ENCODE peak calls at places on chromosomes 1 and 21, in nine cellular contexts. U is AG08395, V is nucleus accumbens, F is epithelial cell of esophagus, Y is T-helper 2 cell, L is left cardiac atrium, T is T-cell, M is T47D, N is NCI-H1694 treated with DMSO at 0.1 percent for 48 hours. D is an unnamed sample.

GRCh38 chr1:67755619-67756018 is 70.6 kb downstream of the GADD45A start:
- DNase-seq in U (no peak), V (no peak), F (no peak), Y (no peak), L (no peak), T (no peak), M (no peak), N (no peak), D (no peak)

GRCh38 chr1:9100471-9101043 is 28.3 kb downstream of the GPR157 start:
- DNase-seq in U (no peak), V (no peak), F (no peak), Y (no peak), L (no peak), T (no peak), M (no peak), N (no peak), D (no peak)

GRCh38 chr1:232568906-232569305 is 61.0 kb downstream of the SIPA1L2 start:
- DNase-seq in U (no peak), V (no peak), F (no peak), Y (no peak), L (no peak), T (no peak), M (no peak), N (no peak), D (no peak)

GRCh38 chr21:37257967-37258877 is 8.9 kb downstream of the VPS26C start:
- DNase-seq in U (peak; percentile 52), V (peak; percentile 62), F (peak; percentile 83), Y (peak; percentile 90), L (peak; percentile 62), T (peak; percentile 56), M (peak; percentile 89), N (peak; percentile 69), D (peak; percentile 75)

GRCh38 chr1:205188132-205188531 is 23.4 kb downstream of the DSTYK start:
- DNase-seq in U (no peak), V (no peak), F (peak; percentile 75), Y (no peak), L (no peak), T (no peak), M (peak; percentile 17), N (peak; percentile 26), D (no peak)

GRCh38 chr1:995665-996633 is 3.9 kb downstream of the HES4 start:
- DNase-seq in U (no peak), V (no peak), F (peak; percentile 44), Y (no peak), L (no peak), T (no peak), M (peak; percentile 48), N (no peak), D (no peak)

GRCh38 chr1:205351984-205352713 is 4.6 kb downstream of the KLHDC8A start:
- DNase-seq in U (no peak), V (no peak), F (peak; percentile 76), Y (no peak), L (no peak), T (no peak), M (no peak), N (peak; percentile 98), D (no peak)

GRCh38 chr21:42222821-42223390 is 4.0 kb downstream of the ABCG1 start:
- DNase-seq in U (no peak), V (no peak), F (no peak), Y (no peak), L (no peak), T (no peak), M (no peak), N (no peak), D (no peak)

GRCh38 chr21:28975401-28975800 is 17.3 kb downstream of the LTN1 start:
- DNase-seq in U (peak; percentile 49), V (no peak), F (no peak), Y (no peak), L (no peak), T (no peak), M (no peak), N (no peak), D (no peak)

GRCh38 chr1:41418868-41419583 is 57.8 kb downstream of the FOXO6 start:
- DNase-seq in U (peak; percentile 96), V (no peak), F (peak; percentile 97), Y (no peak), L (peak; percentile 90), T (no peak), M (peak; percentile 92), N (no peak), D (no peak)

GRCh38 chr1:19710825-19711611 is 46.3 kb downstream of the HTR6 start:
- DNase-seq in U (no peak), V (no peak), F (no peak), Y (peak; percentile 77), L (no peak), T (no peak), M (no peak), N (no peak), D (no peak)

GRCh38 chr1:34547043-34547674 is 207.7 kb upstream of the GJB5 start:
- DNase-seq in U (no peak), V (no peak), F (peak; percentile 36), Y (no peak), L (no peak), T (no peak), M (peak; percentile 4), N (no peak), D (no peak)

GRCh38 chr1:64246294-64246917 is 43.0 kb downstream of the UBE2U start:
- DNase-seq in U (peak; percentile 53), V (no peak), F (peak; percentile 45), Y (peak; percentile 33), L (no peak), T (no peak), M (peak; percentile 28), N (peak; percentile 77), D (no peak)

GRCh38 chr1:246947255-246947654 is 15.5 kb upstream of the AHCTF1 start:
- DNase-seq in U (peak; percentile 20), V (peak; percentile 16), F (peak; percentile 19), Y (no peak), L (peak; percentile 77), T (no peak), M (no peak), N (no peak), D (peak; percentile 73)

GRCh38 chr1:47840791-47841190 is 156.4 kb downstream of the TRABD2B start:
- DNase-seq in U (no peak), V (no peak), F (no peak), Y (no peak), L (no peak), T (no peak), M (no peak), N (no peak), D (no peak)

GRCh38 chr1:240413732-240414131 is 198.2 kb downstream of the GREM2 start:
- DNase-seq in U (peak; percentile 67), V (no peak), F (no peak), Y (no peak), L (no peak), T (no peak), M (no peak), N (no peak), D (no peak)

GRCh38 chr1:218673170-218673569 is 328.0 kb downstream of the TGFB2 start:
- DNase-seq in U (no peak), V (no peak), F (no peak), Y (no peak), L (no peak), T (no peak), M (no peak), N (no peak), D (no peak)

GRCh38 chr1:206776239-206776638 is 3.9 kb upstream of the IL10 start:
- DNase-seq in U (no peak), V (no peak), F (peak; percentile 63), Y (peak; percentile 31), L (no peak), T (no peak), M (peak; percentile 85), N (no peak), D (no peak)

GRCh38 chr1:212561501-212561931 is 47.0 kb upstream of the ATF3 start:
- DNase-seq in U (peak; percentile 67), V (no peak), F (peak; percentile 36), Y (no peak), L (no peak), T (no peak), M (peak; percentile 25), N (no peak), D (peak; percentile 50)

GRCh38 chr1:169119405-169119804 is 12.9 kb downstream of the ATP1B1 start:
- DNase-seq in U (peak; percentile 34), V (no peak), F (peak; percentile 53), Y (no peak), L (no peak), T (no peak), M (no peak), N (no peak), D (no peak)

GRCh38 chr21:38850277-38850951 is 44.7 kb downstream of the ETS2 start:
- DNase-seq in U (no peak), V (no peak), F (no peak), Y (no peak), L (no peak), T (no peak), M (no peak), N (no peak), D (no peak)

GRCh38 chr21:38804617-38805281 is 980 bp upstream of the ETS2 start:
- DNase-seq in U (peak; percentile 68), V (peak; percentile 67), F (peak; percentile 92), Y (peak; percentile 34), L (peak; percentile 86), T (no peak), M (peak; percentile 66), N (peak; percentile 60), D (peak; percentile 80)

GRCh38 chr21:36524477-36524876 is 44.6 kb upstream of the CLDN14 start:
- DNase-seq in U (no peak), V (no peak), F (no peak), Y (no peak), L (no peak), T (no peak), M (no peak), N (no peak), D (no peak)

GRCh38 chr21:25997788-25998611 is 172.6 kb downstream of the APP start:
- DNase-seq in U (no peak), V (peak; percentile 27), F (no peak), Y (peak; percentile 3), L (no peak), T (no peak), M (peak; percentile 35), N (no peak), D (peak; percentile 56)

GRCh38 chr1:226128487-226129075 is 58.0 kb downstream of the ACBD3 start:
- DNase-seq in U (peak; percentile 68), V (no peak), F (peak; percentile 89), Y (no peak), L (peak; percentile 21), T (no peak), M (no peak), N (no peak), D (no peak)